ENCODE peak calls at places on chromosomes 13 and 19, in five cellular contexts. S, W, I, H and P are unnamed samples.

GRCh38 chr13:51721485-51721884 is 82.5 kb downstream of the DHRS12 start:
- DNase-seq in S (no peak), W (no peak), I (no peak), H (no peak), P (no peak)

GRCh38 chr13:50244913-50245574 is 229.8 kb downstream of the KCNRG start:
- DNase-seq in S (no peak), W (peak; percentile 19), I (no peak), H (peak; percentile 59), P (no peak)

GRCh38 chr19:50377051-50377441 is 789 bp downstream of the NR1H2 start:
- DNase-seq in S (peak; percentile 49), W (peak; percentile 45), I (no peak), H (no peak), P (peak; percentile 60)

GRCh38 chr13:77213644-77214043 is 113.2 kb downstream of the MYCBP2 start:
- DNase-seq in S (no peak), W (no peak), I (no peak), H (peak; percentile 38), P (no peak)

GRCh38 chr19:15629003-15629880 is 11.5 kb upstream of the CYP4F3 start:
- DNase-seq in S (peak; percentile 78), W (peak; percentile 94), I (no peak), H (peak; percentile 65), P (peak; percentile 32)

GRCh38 chr13:94776300-94776699 is 64.0 kb upstream of the SOX21 start:
- DNase-seq in S (no peak), W (no peak), I (no peak), H (no peak), P (no peak)

GRCh38 chr13:108036411-108036810 is 178.9 kb downstream of the LIG4 start:
- DNase-seq in S (no peak), W (no peak), I (no peak), H (no peak), P (no peak)

GRCh38 chr19:41869374-41869955 is 7.6 kb upstream of the CD79A start:
- DNase-seq in S (no peak), W (no peak), I (no peak), H (no peak), P (no peak)

GRCh38 chr13:74136089-74136658 is 2.0 kb upstream of the KLF12 start:
- DNase-seq in S (peak; percentile 24), W (peak; percentile 21), I (peak; percentile 79), H (peak; percentile 60), P (peak; percentile 35)

GRCh38 chr19:40443930-40444180 is 280 bp downstream of the SERTAD3 start:
- DNase-seq in S (no peak), W (no peak), I (no peak), H (no peak), P (peak; percentile 95)

GRCh38 chr13:107124129-107124718 is 556.3 kb upstream of the ARGLU1 start:
- DNase-seq in S (no peak), W (no peak), I (no peak), H (peak; percentile 33), P (no peak)

GRCh38 chr19:8466018-8466417 is 21.2 kb downstream of the HNRNPM start:
- DNase-seq in S (no peak), W (no peak), I (no peak), H (no peak), P (no peak)

GRCh38 chr19:16897572-16898056 is 8.8 kb downstream of the F2RL3 start:
- DNase-seq in S (no peak), W (no peak), I (no peak), H (no peak), P (no peak)

GRCh38 chr19:43555185-43555770 is 20.0 kb downstream of the XRCC1 start:
- DNase-seq in S (peak; percentile 59), W (peak; percentile 88), I (no peak), H (peak; percentile 80), P (peak; percentile 43)

GRCh38 chr19:4913996-4914735 is 4.9 kb downstream of the UHRF1 start:
- DNase-seq in S (no peak), W (peak; percentile 41), I (no peak), H (no peak), P (no peak)

GRCh38 chr13:51524846-51525566 is 59.3 kb upstream of the WDFY2 start:
- DNase-seq in S (no peak), W (no peak), I (no peak), H (peak; percentile 44), P (no peak)

GRCh38 chr19:55082023-55082851 is 6.6 kb downstream of the EPS8L1 start:
- DNase-seq in S (no peak), W (peak; percentile 18), I (no peak), H (peak; percentile 54), P (peak; percentile 29)

GRCh38 chr13:29369060-29369743 is 226.3 kb downstream of the SLC7A1 start:
- DNase-seq in S (no peak), W (no peak), I (no peak), H (peak; percentile 54), P (peak; percentile 10)

GRCh38 chr13:111411186-111411858 is 90.9 kb downstream of the TEX29 start:
- DNase-seq in S (no peak), W (no peak), I (peak; percentile 87), H (no peak), P (peak; percentile 17)

GRCh38 chr19:7294571-7295212 is 478 bp upstream of the INSR start:
- DNase-seq in S (no peak), W (no peak), I (no peak), H (peak; percentile 52), P (peak; percentile 16)